ENCODE peak calls at places on chromosomes 11 and 22, in four cellular contexts. T, F, Y and L are unnamed samples.

GRCh38 chr11:64877390-64878222 is 815 bp downstream of the EHD1 start:
- DNase-seq in T (no peak), F (no peak), Y (no peak), L (no peak)

GRCh38 chr22:26781591-26781990 is 124.2 kb downstream of the MIAT start:
- DNase-seq in T (no peak), F (no peak), Y (no peak), L (no peak)

GRCh38 chr11:126284829-126285228 is 1.9 kb downstream of the TIRAP start:
- DNase-seq in T (peak), F (peak), Y (peak), L (peak)

GRCh38 chr22:19455585-19456370 is 8.3 kb upstream of the C22orf39 start:
- DNase-seq in T (no peak), F (no peak), Y (no peak), L (no peak)

GRCh38 chr22:27775087-27775697 is 26.4 kb downstream of the MN1 start:
- DNase-seq in T (no peak), F (no peak), Y (no peak), L (no peak)

GRCh38 chr11:34508514-34508913 is 5.1 kb downstream of the ELF5 start:
- DNase-seq in T (no peak), F (no peak), Y (no peak), L (peak)

GRCh38 chr11:59069082-59069481 is 17.0 kb upstream of the GLYATL1B start:
- DNase-seq in T (no peak), F (no peak), Y (no peak), L (no peak)

GRCh38 chr22:46374663-46375474 is 39.4 kb downstream of the TRMU start:
- DNase-seq in T (no peak), F (no peak), Y (peak), L (no peak)

GRCh38 chr22:42673898-42674390 is 24.8 kb upstream of the CYB5R3 start:
- DNase-seq in T (no peak), F (no peak), Y (no peak), L (peak)